ENCODE peak calls at places on chromosomes 5 and 9, in six cellular contexts. D, A, Z, H, M and B are unnamed samples.
A peak's percentile ranks its signal among the peaks of the same experiment; 100 is the strongest.

GRCh38 chr5:10233505-10233904 is 16.2 kb downstream of the ATPSCKMT start:
- DNase-seq in D (peak; percentile 93), A (peak; percentile 91), Z (no peak), H (peak; percentile 90), M (peak; percentile 96), B (no peak)

GRCh38 chr5:149240354-149240998 is 31.2 kb upstream of the AFAP1L1 start:
- DNase-seq in D (no peak), A (no peak), Z (peak; percentile 72), H (no peak), M (no peak), B (no peak)

GRCh38 chr9:37972346-37972745 is 68.4 kb upstream of the SLC25A51 start:
- DNase-seq in D (no peak), A (peak; percentile 42), Z (no peak), H (peak; percentile 9), M (peak; percentile 29), B (no peak)

GRCh38 chr9:95025213-95026170 is 292.0 kb downstream of the FANCC start:
- DNase-seq in D (peak; percentile 90), A (peak; percentile 90), Z (no peak), H (peak; percentile 77), M (peak; percentile 97), B (no peak)

GRCh38 chr5:174726916-174727793 is 2.8 kb downstream of the MSX2 start:
- DNase-seq in D (no peak), A (no peak), Z (no peak), H (no peak), M (no peak), B (no peak)

GRCh38 chr9:107732781-107733529 is 243.4 kb upstream of the KLF4 start:
- DNase-seq in D (peak; percentile 81), A (peak; percentile 80), Z (no peak), H (peak; percentile 60), M (peak; percentile 81), B (no peak)

GRCh38 chr9:68793605-68794343 is 88.7 kb downstream of the PIP5K1B start:
- DNase-seq in D (no peak), A (no peak), Z (no peak), H (no peak), M (no peak), B (peak; percentile 16)

GRCh38 chr5:54291498-54291897 is 18.9 kb downstream of the ARL15 start:
- DNase-seq in D (no peak), A (no peak), Z (no peak), H (no peak), M (no peak), B (no peak)

GRCh38 chr5:131513780-131514179 is 121.2 kb downstream of the RAPGEF6 start:
- DNase-seq in D (no peak), A (no peak), Z (no peak), H (no peak), M (no peak), B (no peak)

GRCh38 chr5:142749321-142749720 is 20.9 kb upstream of the ARHGAP26 start:
- DNase-seq in D (peak; percentile 80), A (peak; percentile 57), Z (no peak), H (peak; percentile 46), M (peak; percentile 68), B (no peak)

GRCh38 chr9:37408933-37409710 is 13.4 kb upstream of the GRHPR start:
- DNase-seq in D (no peak), A (no peak), Z (peak; percentile 42), H (no peak), M (no peak), B (peak; percentile 83)

GRCh38 chr9:137021979-137022619 is 5.9 kb downstream of the ABCA2 start:
- DNase-seq in D (peak; percentile 95), A (peak; percentile 52), Z (peak; percentile 46), H (peak; percentile 55), M (peak; percentile 78), B (no peak)

GRCh38 chr5:14364576-14365472 is 216.8 kb upstream of the OTULINL start:
- DNase-seq in D (no peak), A (no peak), Z (no peak), H (no peak), M (no peak), B (no peak)

GRCh38 chr9:130745210-130745800 is 51.7 kb downstream of the EXOSC2 start:
- DNase-seq in D (no peak), A (no peak), Z (no peak), H (no peak), M (no peak), B (no peak)

GRCh38 chr5:143142596-143143435 is 260.7 kb downstream of the NR3C1 start:
- DNase-seq in D (peak; percentile 85), A (no peak), Z (no peak), H (no peak), M (no peak), B (no peak)

GRCh38 chr9:124285903-124286291 is 28.1 kb downstream of the NEK6 start:
- DNase-seq in D (peak; percentile 97), A (peak; percentile 98), Z (no peak), H (peak; percentile 94), M (peak; percentile 98), B (peak; percentile 63)

GRCh38 chr5:153632748-153633290 is 142.3 kb downstream of the GRIA1 start:
- DNase-seq in D (peak; percentile 23), A (no peak), Z (no peak), H (peak; percentile 30), M (no peak), B (no peak)

GRCh38 chr9:128144239-128145181 is 4.7 kb upstream of the LCN2 start:
- DNase-seq in D (no peak), A (no peak), Z (no peak), H (no peak), M (no peak), B (no peak)

GRCh38 chr5:73654861-73655318 is 28.9 kb downstream of the ARHGEF28 start:
- DNase-seq in D (no peak), A (no peak), Z (no peak), H (peak; percentile 21), M (no peak), B (no peak)

GRCh38 chr9:107635137-107635802 is 145.7 kb upstream of the KLF4 start:
- DNase-seq in D (no peak), A (peak; percentile 9), Z (no peak), H (no peak), M (peak; percentile 28), B (no peak)

GRCh38 chr9:9746826-9747225 is 866.0 kb downstream of the PTPRD start:
- DNase-seq in D (no peak), A (no peak), Z (no peak), H (no peak), M (no peak), B (no peak)

GRCh38 chr5:140287776-140288521 is 15.0 kb downstream of the PFDN1 start:
- DNase-seq in D (no peak), A (peak; percentile 33), Z (no peak), H (no peak), M (no peak), B (no peak)

GRCh38 chr9:22354699-22355384 is 91.8 kb upstream of the DMRTA1 start:
- DNase-seq in D (peak; percentile 23), A (no peak), Z (no peak), H (no peak), M (no peak), B (no peak)

GRCh38 chr9:23438299-23438907 is 387.6 kb downstream of the ELAVL2 start:
- DNase-seq in D (no peak), A (no peak), Z (no peak), H (no peak), M (no peak), B (no peak)

GRCh38 chr9:109972026-109973005 is 192.3 kb downstream of the PALM2AKAP2 start:
- DNase-seq in D (no peak), A (no peak), Z (no peak), H (no peak), M (no peak), B (peak; percentile 83)

GRCh38 chr9:84357235-84357634 is 16.7 kb upstream of the SLC28A3 start:
- DNase-seq in D (peak; percentile 22), A (no peak), Z (no peak), H (no peak), M (peak; percentile 8), B (no peak)

GRCh38 chr5:57857696-57858095 is 375.1 kb upstream of the ACTBL2 start:
- DNase-seq in D (no peak), A (no peak), Z (no peak), H (no peak), M (no peak), B (no peak)

GRCh38 chr5:73663161-73663859 is 37.3 kb downstream of the ARHGEF28 start:
- DNase-seq in D (no peak), A (no peak), Z (no peak), H (no peak), M (no peak), B (no peak)

GRCh38 chr9:22528485-22528884 is 81.9 kb downstream of the DMRTA1 start:
- DNase-seq in D (peak; percentile 13), A (peak; percentile 61), Z (no peak), H (peak; percentile 21), M (peak; percentile 15), B (no peak)

GRCh38 chr5:146971401-146971800 is 92.8 kb upstream of the PPP2R2B start:
- DNase-seq in D (no peak), A (no peak), Z (no peak), H (no peak), M (no peak), B (no peak)

GRCh38 chr5:172758077-172758835 is 12.7 kb downstream of the DUSP1 start:
- DNase-seq in D (peak; percentile 99), A (peak; percentile 89), Z (no peak), H (peak; percentile 95), M (peak; percentile 98), B (no peak)

GRCh38 chr5:99141534-99142135 is 212.8 kb upstream of the CHD1 start:
- DNase-seq in D (peak; percentile 68), A (no peak), Z (no peak), H (no peak), M (peak; percentile 2), B (no peak)